ENCODE peak calls at places on chromosomes 6 and 20, in five cellular contexts. D is lung, J is heart right ventricle, G is fibroblast of lung, Y is PC-3. T is an unnamed sample.

GRCh38 chr6:106527979-106528378 is 101.3 kb downstream of the RTN4IP1 start:
- DNase-seq in D (no peak), J (no peak), G (peak), Y (peak), T (peak)

GRCh38 chr6:34574647-34575293 is 18.6 kb upstream of the SPDEF start:
- DNase-seq in D (no peak), J (no peak), G (no peak), Y (no peak), T (no peak)

GRCh38 chr6:129895692-129896091 is 34.6 kb upstream of the TMEM244 start:
- DNase-seq in D (no peak), J (no peak), G (peak), Y (peak), T (no peak)

GRCh38 chr20:61874421-61875068 is 191.1 kb downstream of the TAF4 start:
- DNase-seq in D (no peak), J (no peak), G (peak), Y (peak), T (peak)

GRCh38 chr20:32485126-32485769 is 99.9 kb downstream of the NOL4L start:
- DNase-seq in D (peak), J (peak), G (peak), Y (peak), T (peak)

GRCh38 chr6:134875367-134875766 is 74.5 kb downstream of the ALDH8A1 start:
- DNase-seq in D (no peak), J (no peak), G (peak), Y (no peak), T (no peak)

GRCh38 chr6:136508701-136509387 is 41.4 kb downstream of the MAP7 start:
- DNase-seq in D (no peak), J (no peak), G (peak), Y (no peak), T (no peak)

GRCh38 chr6:105484238-105485161 is 81.6 kb upstream of the PREP start:
- DNase-seq in D (no peak), J (no peak), G (peak), Y (peak), T (no peak)

DNA sequence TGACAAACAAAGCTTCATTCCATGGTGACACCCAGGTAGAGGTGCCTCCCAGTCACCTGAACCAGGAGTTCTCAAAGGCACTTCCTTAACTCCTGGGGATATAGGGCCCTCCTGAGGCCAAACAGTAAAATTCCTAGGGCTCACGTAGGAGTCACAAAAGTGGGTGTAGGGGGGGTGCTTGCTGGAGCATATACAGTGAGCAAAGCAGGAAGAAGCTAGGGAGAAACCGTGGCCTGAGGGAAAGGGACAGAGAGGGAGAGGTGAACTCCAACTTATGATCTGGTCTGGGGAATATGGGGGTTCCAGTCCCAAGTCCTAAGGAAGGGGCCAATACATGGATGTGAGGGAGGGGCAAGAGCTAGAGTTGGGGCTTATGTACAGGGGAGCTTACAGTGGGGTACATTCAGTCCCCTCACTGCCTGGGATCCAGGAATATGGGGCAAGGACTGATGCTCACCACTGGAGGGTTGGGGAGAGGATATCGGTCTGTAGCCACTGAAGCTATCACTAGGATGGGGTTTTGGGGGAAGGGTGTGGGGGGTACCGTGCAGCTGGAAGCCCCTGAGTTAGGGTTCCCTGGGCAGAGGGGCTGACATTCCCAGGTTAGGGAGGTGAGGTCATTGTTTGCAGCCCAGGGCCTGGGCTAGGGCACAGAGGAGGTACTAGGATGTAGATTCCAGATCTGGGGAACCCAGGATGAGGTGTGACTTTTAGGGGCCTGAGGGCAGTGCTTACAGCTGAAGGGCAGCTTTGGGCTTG is 950 bp downstream of the PEDS1 start:
- DNase-seq in D (no peak), J (no peak), G (no peak), Y (peak), T (no peak)
- TF ChIP-seq CTCF in D (no peak), J (no peak), G (no peak), Y (peak), T (peak)

DNA sequence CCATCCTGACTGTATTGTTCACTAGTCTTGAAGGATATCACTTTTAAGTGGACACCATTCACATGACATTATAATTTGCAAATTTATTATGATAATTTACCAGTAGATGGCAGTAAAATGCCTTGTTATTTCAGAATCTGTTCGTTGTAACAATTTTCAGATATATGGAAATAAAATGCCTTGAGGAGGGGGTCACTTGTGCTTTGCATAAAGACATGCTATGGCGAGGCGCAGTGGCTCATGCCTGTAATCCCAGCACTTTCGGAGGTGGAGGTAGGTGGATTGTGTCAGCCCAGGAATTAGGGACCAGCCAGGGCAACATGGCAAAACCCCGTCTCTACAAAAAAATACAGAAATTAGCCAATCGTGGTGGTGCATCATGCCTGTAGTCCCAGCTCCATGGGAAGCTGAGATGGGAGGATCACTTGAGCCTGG is 9.0 kb upstream of the NCOA6 start:
- DNase-seq in D (no peak), J (no peak), G (peak), Y (peak), T (no peak)
- H3K4me3 ChIP-seq in D (no peak), J (no peak), G (no peak), Y (peak), T (peak)

DNA sequence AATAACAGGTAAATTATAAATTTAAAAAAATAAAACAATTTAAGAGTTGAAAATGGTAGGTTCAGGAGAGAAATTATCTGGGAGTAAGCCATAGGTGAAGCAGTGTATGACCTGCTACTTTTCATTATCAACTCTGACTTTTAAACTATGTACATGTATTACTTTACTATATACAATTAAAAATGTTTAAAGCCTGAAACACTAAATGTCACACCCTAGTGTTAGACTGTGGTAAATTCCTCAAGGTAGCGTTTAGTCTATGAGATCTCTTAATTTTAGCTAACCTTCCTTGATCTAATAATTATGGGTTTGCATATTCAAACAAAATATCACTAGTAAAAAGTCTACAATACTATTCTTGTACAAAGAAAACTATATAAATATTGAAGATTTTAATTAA is 22.3 kb upstream of the TBC1D32 start:
- DNase-seq in D (no peak), J (no peak), G (no peak), Y (no peak), T (no peak)
- TF ChIP-seq CTCF in D (no peak), J (no peak), G (peak), Y (peak), T (no peak)

DNA sequence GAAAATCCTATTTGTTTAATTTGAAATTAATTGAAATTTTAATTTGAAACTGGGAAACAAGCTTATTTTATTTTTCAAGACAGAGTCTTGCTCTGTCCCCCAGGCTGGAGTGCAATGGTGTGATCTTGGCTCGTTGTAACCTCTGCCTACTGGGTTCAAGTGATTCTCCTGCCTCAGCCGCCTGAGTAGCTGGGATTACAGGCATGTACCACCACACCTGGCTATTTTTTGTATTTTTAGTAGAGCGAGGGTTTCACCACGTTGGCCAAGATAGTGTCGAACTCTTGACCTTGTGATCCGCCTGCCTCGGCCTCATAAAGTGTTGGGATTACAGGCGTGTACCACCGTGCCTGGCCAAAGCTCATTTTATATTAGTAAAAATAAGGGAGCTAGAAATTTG is 4.2 kb downstream of the SRSF3 start:
- DNase-seq in D (no peak), J (no peak), G (no peak), Y (no peak), T (no peak)
- H3K4me3 ChIP-seq in D (peak), J (peak), G (peak), Y (peak), T (peak)